ENCODE peak calls at places on chromosome 15, in four cellular contexts. Q is IMR-90, I is uterus, U is ovary. N is an unnamed sample.

GRCh38 chr15:52078876-52079700 is 33.5 kb downstream of the BCL2L10 start:
- DNase-seq in Q (peak), I (peak), U (peak), N (peak)

GRCh38 chr15:51060058-51060598 is 34.6 kb downstream of the TNFAIP8L3 start:
- DNase-seq in Q (no peak), I (no peak), U (no peak), N (no peak)

GRCh38 chr15:59399465-59400102 is 26.9 kb upstream of the MYO1E start:
- DNase-seq in Q (no peak), I (no peak), U (no peak), N (no peak)

GRCh38 chr15:52360229-52361203 is 64.9 kb upstream of the MYO5C start:
- DNase-seq in Q (no peak), I (no peak), U (no peak), N (no peak)

GRCh38 chr15:70375006-70375409 is 277.3 kb upstream of the TLE3 start:
- DNase-seq in Q (no peak), I (peak), U (no peak), N (no peak)

GRCh38 chr15:96837241-96837970 is 506.9 kb downstream of the NR2F2 start:
- DNase-seq in Q (no peak), I (no peak), U (no peak), N (no peak)

GRCh38 chr15:39549912-39550311 is 31.0 kb upstream of the THBS1 start:
- DNase-seq in Q (no peak), I (no peak), U (no peak), N (peak)

GRCh38 chr15:101489633-101490407 is at the start of gene PCSK6:
- DNase-seq in Q (no peak), I (no peak), U (no peak), N (no peak)

GRCh38 chr15:30905821-30906220 is 2.1 kb downstream of the FAN1 start:
- DNase-seq in Q (peak), I (no peak), U (no peak), N (no peak)

GRCh38 chr15:70033529-70034140 is 64.1 kb downstream of the TLE3 start:
- DNase-seq in Q (peak), I (peak), U (peak), N (no peak)

GRCh38 chr15:78007965-78008886 is 69.3 kb downstream of the TBC1D2B start:
- DNase-seq in Q (peak), I (peak), U (peak), N (peak)

GRCh38 chr15:67413770-67414429 is 107.0 kb upstream of the C15orf61 start:
- DNase-seq in Q (peak), I (no peak), U (no peak), N (no peak)

GRCh38 chr15:71329041-71329440 is 213.8 kb downstream of the THSD4 start:
- DNase-seq in Q (peak), I (peak), U (no peak), N (no peak)

GRCh38 chr15:24761704-24762302 is 86.2 kb downstream of the NPAP1 start:
- DNase-seq in Q (peak), I (no peak), U (no peak), N (no peak)

GRCh38 chr15:78033864-78034263 is 43.6 kb downstream of the TBC1D2B start:
- DNase-seq in Q (peak), I (no peak), U (peak), N (no peak)

GRCh38 chr15:37891754-37892368 is 42.6 kb upstream of the TMCO5A start:
- DNase-seq in Q (peak), I (no peak), U (no peak), N (no peak)

GRCh38 chr15:51286816-51287215 is 51.6 kb downstream of the CYP19A1 start:
- DNase-seq in Q (no peak), I (no peak), U (no peak), N (no peak)

GRCh38 chr15:59300618-59301139 is 72.0 kb downstream of the MYO1E start:
- DNase-seq in Q (no peak), I (peak), U (peak), N (no peak)

GRCh38 chr15:93035953-93036810 is 52.8 kb downstream of the RGMA start:
- DNase-seq in Q (peak), I (no peak), U (peak), N (peak)

GRCh38 chr15:39312984-39313383 is 267.9 kb upstream of the THBS1 start:
- DNase-seq in Q (no peak), I (no peak), U (no peak), N (no peak)

GRCh38 chr15:39741258-39741657 is 41.4 kb downstream of the FSIP1 start:
- DNase-seq in Q (peak), I (no peak), U (no peak), N (no peak)

GRCh38 chr15:65954289-65954741 is 85.0 kb downstream of the RAB11A start:
- DNase-seq in Q (peak), I (no peak), U (no peak), N (no peak)

GRCh38 chr15:96365781-96366525 is 35.5 kb downstream of the NR2F2 start:
- DNase-seq in Q (no peak), I (no peak), U (no peak), N (no peak)

GRCh38 chr15:74840851-74841760 is 1.9 kb downstream of the ULK3 start:
- DNase-seq in Q (no peak), I (no peak), U (no peak), N (no peak)

GRCh38 chr15:74841761-74842385 is 1.1 kb downstream of the ULK3 start:
- DNase-seq in Q (no peak), I (no peak), U (peak), N (no peak)

GRCh38 chr15:74838117-74838516 is 4.8 kb downstream of the ULK3 start:
- DNase-seq in Q (no peak), I (no peak), U (no peak), N (no peak)

GRCh38 chr15:74838746-74839525 is 4.0 kb downstream of the ULK3 start:
- DNase-seq in Q (no peak), I (no peak), U (no peak), N (no peak)

DNA sequence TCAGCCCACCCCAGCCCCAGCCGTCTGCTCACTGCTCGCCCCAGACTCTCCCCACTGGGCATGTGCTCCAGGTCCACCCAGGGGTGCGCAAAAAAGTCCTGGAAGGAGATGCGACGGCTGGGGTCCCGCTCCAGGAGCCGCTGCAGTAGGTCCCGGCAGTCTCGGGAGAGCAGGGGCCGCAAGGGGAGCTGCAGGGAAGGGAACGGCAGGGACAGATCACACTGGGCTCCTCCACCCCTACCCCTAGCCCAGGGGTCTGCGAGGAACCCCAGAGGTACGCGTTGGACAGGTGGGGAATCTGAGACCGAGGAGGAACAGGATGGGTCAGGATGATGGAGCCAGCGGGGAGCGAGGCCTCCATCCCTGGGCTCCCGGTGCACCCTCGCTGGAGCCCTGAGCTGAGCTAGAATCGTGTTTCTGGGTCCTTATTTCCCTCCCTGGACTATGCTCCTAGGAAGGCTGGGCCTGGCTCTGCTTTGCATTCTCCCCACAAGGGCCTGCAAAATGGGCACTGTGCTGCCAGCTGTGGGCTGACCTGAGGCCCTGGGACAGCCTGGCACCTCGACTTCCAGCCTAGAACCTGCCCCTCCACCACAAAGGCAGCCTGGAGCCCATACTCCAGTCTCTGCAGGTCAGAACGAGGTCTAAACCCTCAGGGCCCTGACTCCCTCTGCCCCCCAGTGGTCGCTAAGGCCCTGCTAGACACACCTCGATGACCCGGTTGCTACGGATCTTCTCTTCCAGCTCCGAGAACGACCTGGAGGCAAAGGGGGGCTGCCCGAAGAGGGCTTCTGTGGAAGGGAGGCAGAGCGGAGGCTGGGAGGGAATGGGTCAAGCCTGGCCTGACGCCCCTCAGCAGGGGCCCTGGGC is 3.2 kb downstream of the ULK3 start:
- DNase-seq in Q (no peak), I (no peak), U (no peak), N (no peak)
- TF ChIP-seq CTCF in Q (no peak), I (no peak), U (no peak), N (no peak)

GRCh38 chr15:90557651-90558084 is 27.9 kb downstream of the CRTC3 start:
- DNase-seq in Q (peak), I (peak), U (peak), N (peak)
- H3K4me3 ChIP-seq in Q (no peak), I (no peak), U (no peak), N (no peak)

GRCh38 chr15:47203993-47204392 is 513.3 kb upstream of the SEMA6D start:
- DNase-seq in Q (no peak), I (no peak), U (no peak), N (no peak)
- TF ChIP-seq POLR2A in Q (no peak), I (no peak), U (no peak), N (no peak)

DNA sequence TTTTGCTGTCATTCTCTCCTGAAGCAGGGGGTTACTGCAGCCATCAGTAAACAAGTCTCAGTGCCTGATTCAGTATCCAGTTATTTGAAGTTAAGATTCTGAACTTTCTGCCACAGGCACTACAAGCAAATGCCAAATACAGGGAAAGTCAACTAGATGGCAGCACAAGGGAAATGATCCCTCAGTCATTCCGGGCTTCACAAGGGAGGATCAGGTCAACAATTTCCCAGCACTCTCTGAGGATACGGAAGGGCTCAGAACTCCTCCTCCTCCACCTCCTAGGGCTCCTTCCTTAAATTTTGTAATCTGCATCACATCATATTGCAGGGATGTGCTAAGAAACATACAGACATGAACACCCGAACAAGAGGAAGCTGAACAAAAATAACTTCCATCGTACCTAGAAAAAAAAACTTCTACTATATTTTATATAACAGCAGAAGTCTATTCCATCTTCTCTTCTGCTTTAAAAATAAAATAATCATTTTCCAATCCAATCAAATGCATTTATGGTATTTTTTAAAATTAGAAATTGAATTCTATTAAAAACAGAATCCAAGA is 187.1 kb downstream of the FMN1 start:
- DNase-seq in Q (peak), I (no peak), U (no peak), N (no peak)
- TF ChIP-seq CTCF in Q (peak), I (no peak), U (no peak), N (no peak)

GRCh38 chr15:73940061-73940981 is 14.1 kb downstream of the LOXL1 start:
- DNase-seq in Q (no peak), I (no peak), U (no peak), N (no peak)
- H3K4me3 ChIP-seq in Q (no peak), I (no peak), U (no peak), N (no peak)

DNA sequence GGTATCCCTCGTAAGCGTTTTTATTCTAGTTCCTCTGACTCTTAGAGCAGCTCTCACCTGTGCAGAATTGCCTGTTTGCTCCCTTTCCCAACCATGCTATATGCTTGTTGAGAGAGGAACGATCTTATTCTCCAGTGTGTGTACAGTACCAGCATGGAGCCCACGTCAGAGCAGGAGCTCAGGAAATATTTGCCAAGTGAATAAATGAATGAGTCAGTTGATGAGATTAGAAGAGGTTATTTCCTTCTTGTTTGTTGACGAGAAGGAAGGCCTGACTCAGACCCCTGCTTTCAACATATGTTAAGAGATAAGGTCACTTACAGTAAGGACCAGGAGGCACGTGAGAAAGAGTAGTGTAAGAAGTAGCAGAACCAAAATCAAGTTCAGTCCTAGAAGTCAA is 106.3 kb upstream of the ABHD17C start:
- DNase-seq in Q (peak), I (no peak), U (no peak), N (no peak)
- TF ChIP-seq POLR2A in Q (peak), I (no peak), U (no peak), N (no peak)

DNA sequence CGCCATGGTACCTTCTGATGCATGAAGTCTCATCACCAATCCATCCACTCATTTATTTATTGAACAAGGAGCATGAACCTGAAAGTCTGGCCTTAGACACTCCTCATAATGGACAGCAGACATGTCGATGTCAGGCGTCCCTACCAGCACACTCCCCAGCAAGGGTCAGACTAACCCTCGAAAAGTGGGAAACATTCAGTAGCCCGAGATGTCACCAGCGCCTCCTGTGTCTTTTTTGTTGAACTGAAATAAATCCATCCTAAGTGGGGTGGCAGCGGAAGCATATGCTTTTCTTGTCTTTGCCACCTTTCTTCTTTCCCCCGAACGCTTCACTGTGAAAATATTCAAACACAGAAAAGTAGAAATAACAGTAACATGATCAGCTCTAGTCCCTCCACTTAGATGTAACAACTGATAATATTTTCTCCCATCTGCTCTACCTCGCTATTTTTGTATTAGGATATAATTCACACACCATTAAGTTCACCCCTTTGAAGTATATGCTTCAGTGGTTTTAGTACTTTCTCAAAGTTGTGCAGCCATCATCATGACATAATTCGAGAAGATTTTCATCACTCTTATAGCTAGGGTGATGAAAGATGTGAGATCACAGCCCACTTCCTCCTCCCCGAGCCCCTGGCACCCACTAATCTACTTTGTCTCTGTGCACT is 121.6 kb downstream of the ADAMTS17 start:
- DNase-seq in Q (no peak), I (no peak), U (no peak), N (no peak)
- TF ChIP-seq CTCF in Q (no peak), I (no peak), U (no peak), N (no peak)

N was measured in gastrocnemius medialis.